ENCODE peak calls at places on chromosomes 7 and 10, in eight cellular contexts. B is tibial artery; N is substantia nigra; M is activated naive CD8-positive, alpha-beta T cell treated with anti-CD3 and anti-CD28 coated beads, Interleukin-2, amount 50 U/mL, for 16 hours; H is RPMI8226; V is uterus; J is stimulated activated CD8-positive, alpha-beta memory T cell treated with anti-CD3 and anti-CD28 coated beads, Interleukin-2, amount 100 ng/mL, for 48 hours; E is AG09309. R is an unnamed sample.

GRCh38 chr7:127525866-127526456 is 59.4 kb downstream of the GCC1 start:
- DNase-seq in B (no peak), N (no peak), M (no peak), H (no peak), V (no peak), J (no peak), E (no peak), R (no peak)

GRCh38 chr7:21524680-21525079 is 18.2 kb upstream of the DNAH11 start:
- DNase-seq in B (no peak), N (no peak), M (no peak), H (no peak), V (no peak), J (no peak), E (no peak), R (no peak)

GRCh38 chr10:60414877-60415585 is 25.4 kb upstream of the ANK3 start:
- DNase-seq in B (no peak), N (no peak), M (no peak), H (no peak), V (no peak), J (no peak), E (peak; percentile 67), R (no peak)

GRCh38 chr10:119726291-119727261 is 726 bp downstream of the INPP5F start:
- DNase-seq in B (no peak), N (peak; percentile 65), M (no peak), H (no peak), V (peak; percentile 36), J (peak; percentile 29), E (no peak), R (peak; percentile 22)

GRCh38 chr7:5276611-5277010 is 6.1 kb upstream of the SLC29A4 start:
- DNase-seq in B (no peak), N (no peak), M (no peak), H (no peak), V (no peak), J (no peak), E (no peak), R (no peak)

GRCh38 chr7:17369686-17370426 is 71.4 kb downstream of the AHR start:
- DNase-seq in B (no peak), N (no peak), M (no peak), H (no peak), V (peak; percentile 24), J (no peak), E (peak; percentile 86), R (no peak)

GRCh38 chr7:113404245-113404644 is 285.9 kb upstream of the SMIM30 start:
- DNase-seq in B (no peak), N (no peak), M (no peak), H (peak; percentile 40), V (no peak), J (no peak), E (no peak), R (no peak)

GRCh38 chr7:20172736-20173334 is 44.3 kb downstream of the MACC1 start:
- DNase-seq in B (peak; percentile 72), N (peak; percentile 3), M (no peak), H (peak; percentile 12), V (peak; percentile 82), J (peak; percentile 8), E (no peak), R (no peak)

GRCh38 chr7:26365077-26365896 is 73.6 kb downstream of the SNX10 start:
- DNase-seq in B (no peak), N (peak; percentile 72), M (peak; percentile 25), H (peak; percentile 81), V (peak; percentile 55), J (no peak), E (peak; percentile 41), R (peak; percentile 11)

GRCh38 chr7:129781128-129781855 is 169.8 kb downstream of the NRF1 start:
- DNase-seq in B (no peak), N (no peak), M (no peak), H (peak; percentile 33), V (no peak), J (no peak), E (no peak), R (no peak)

GRCh38 chr10:83542774-83543291 is 596.5 kb upstream of the GHITM start:
- DNase-seq in B (no peak), N (no peak), M (no peak), H (no peak), V (no peak), J (no peak), E (peak; percentile 14), R (no peak)

GRCh38 chr10:67622984-67623383 is 73.0 kb downstream of the CTNNA3 start:
- DNase-seq in B (no peak), N (no peak), M (no peak), H (no peak), V (no peak), J (no peak), E (no peak), R (no peak)

GRCh38 chr10:6877351-6878066 is 297.4 kb upstream of the PRKCQ start:
- DNase-seq in B (no peak), N (no peak), M (no peak), H (no peak), V (no peak), J (no peak), E (no peak), R (no peak)

GRCh38 chr10:78267070-78267469 is 233.4 kb downstream of the RPS24 start:
- DNase-seq in B (no peak), N (no peak), M (no peak), H (no peak), V (no peak), J (no peak), E (no peak), R (no peak)

GRCh38 chr7:46937826-46938225 is 644.1 kb downstream of the TNS3 start:
- DNase-seq in B (no peak), N (no peak), M (no peak), H (no peak), V (no peak), J (no peak), E (no peak), R (no peak)

GRCh38 chr7:54811016-54811924 is 52.3 kb upstream of the SEC61G start:
- DNase-seq in B (no peak), N (no peak), M (no peak), H (no peak), V (no peak), J (no peak), E (peak; percentile 81), R (no peak)

GRCh38 chr10:85967594-85967993 is 399.0 kb downstream of the GRID1 start:
- DNase-seq in B (no peak), N (no peak), M (no peak), H (no peak), V (no peak), J (no peak), E (no peak), R (no peak)

GRCh38 chr7:47572101-47572460 is 9.8 kb downstream of the TNS3 start:
- DNase-seq in B (no peak), N (no peak), M (no peak), H (no peak), V (no peak), J (no peak), E (no peak), R (no peak)

GRCh38 chr7:136685506-136685905 is 182.9 kb upstream of the CHRM2 start:
- DNase-seq in B (no peak), N (no peak), M (no peak), H (no peak), V (no peak), J (no peak), E (no peak), R (no peak)